ENCODE peak calls at places on chromosomes 16 and 17, in four cellular contexts. S, K, O and R are unnamed samples.
A peak's percentile ranks its signal among the peaks of the same experiment; 100 is the strongest.

GRCh38 chr16:58685084-58685449 is 497 bp upstream of the SLC38A7 start:
- DNase-seq in K (no peak), O (no peak), S (no peak), R (no peak)

GRCh38 chr17:78787444-78787843 is 5.4 kb upstream of the CYTH1 start:
- DNase-seq in K (no peak), O (no peak), S (no peak), R (no peak)

GRCh38 chr17:19386974-19387920 is at the start of gene MFAP4:
- DNase-seq in O (peak; percentile 76), S (no peak), K (no peak), R (peak; percentile 92)

GRCh38 chr16:6573577-6573976 is 759.1 kb upstream of the RBFOX1 start:
- DNase-seq in O (no peak), S (no peak), K (no peak), R (peak; percentile 35)

GRCh38 chr16:85350973-85351372 is 238.7 kb upstream of the CIBAR2 start:
- DNase-seq in S (peak; percentile 26), O (peak; percentile 85), K (peak; percentile 91), R (peak; percentile 98)

GRCh38 chr16:30924086-30924714 is 828 bp downstream of the FBXL19 start:
- DNase-seq in S (no peak), O (no peak), K (peak; percentile 57), R (no peak)

GRCh38 chr17:38600906-38601305 is 4.8 kb downstream of the SRCIN1 start:
- DNase-seq in S (no peak), O (no peak), K (no peak), R (peak; percentile 35)

GRCh38 chr17:76840884-76841775 is 27.1 kb upstream of the MGAT5B start:
- DNase-seq in K (no peak), S (no peak), O (peak; percentile 11), R (peak; percentile 70)

GRCh38 chr16:85697441-85697840 is 8.7 kb upstream of the GINS2 start:
- DNase-seq in K (no peak), S (no peak), O (no peak), R (peak; percentile 40)

GRCh38 chr16:83723244-83723643 is 84.5 kb upstream of the HSBP1 start:
- DNase-seq in O (no peak), S (no peak), K (no peak), R (no peak)

GRCh38 chr16:12527077-12527476 is 276.6 kb downstream of the CPPED1 start:
- DNase-seq in O (no peak), S (no peak), K (no peak), R (no peak)

GRCh38 chr17:80957461-80957941 is 34.1 kb upstream of the CHMP6 start:
- DNase-seq in K (peak; percentile 33), O (no peak), S (no peak), R (no peak)

GRCh38 chr16:3027488-3027795 is 3.6 kb downstream of the THOC6 start:
- DNase-seq in S (no peak), K (no peak), O (no peak), R (no peak)

GRCh38 chr16:54145881-54146280 is 140.7 kb downstream of the IRX3 start:
- DNase-seq in O (no peak), S (no peak), K (no peak), R (no peak)

GRCh38 chr17:46811978-46812583 is 6.4 kb downstream of the WNT3 start:
- DNase-seq in K (no peak), O (no peak), S (no peak), R (peak; percentile 22)

GRCh38 chr16:10871157-10871991 is 5.6 kb upstream of the CIITA start:
- DNase-seq in O (peak; percentile 75), S (no peak), K (peak; percentile 83), R (no peak)

GRCh38 chr17:64492481-64493109 is 4.3 kb downstream of the POLG2 start:
- DNase-seq in S (no peak), K (no peak), O (peak; percentile 66), R (peak; percentile 56)

GRCh38 chr17:11135819-11136218 is 105.2 kb upstream of the SHISA6 start:
- DNase-seq in K (no peak), O (no peak), S (no peak), R (no peak)

GRCh38 chr16:14434860-14435259 is 195.2 kb downstream of the PARN start:
- DNase-seq in O (no peak), K (no peak), S (no peak), R (no peak)

GRCh38 chr17:49360796-49361128 is 1.3 kb downstream of the ZNF652 start:
- DNase-seq in O (no peak), K (no peak), S (no peak), R (no peak)

GRCh38 chr16:88019847-88020512 is 68.7 kb downstream of the BANP start:
- DNase-seq in K (no peak), S (no peak), O (no peak), R (no peak)

GRCh38 chr16:55242667-55243066 is 81.3 kb upstream of the IRX6 start:
- DNase-seq in S (no peak), O (no peak), K (no peak), R (no peak)

GRCh38 chr17:38738007-38738662 is 8.0 kb downstream of the CISD3 start:
- DNase-seq in K (no peak), S (no peak), O (no peak), R (no peak)

GRCh38 chr16:27640277-27640600 is 90.3 kb downstream of the KATNIP start:
- DNase-seq in S (no peak), O (no peak), K (no peak), R (no peak)

GRCh38 chr17:38729886-38730525 is at the start of gene CISD3:
- DNase-seq in O (peak; percentile 74), K (peak; percentile 92), S (no peak), R (peak; percentile 75)

GRCh38 chr17:36829676-36830075 is 107.6 kb upstream of the LHX1 start:
- DNase-seq in O (no peak), K (no peak), S (no peak), R (no peak)

GRCh38 chr17:13642188-13642587 is 40.5 kb upstream of the HS3ST3A1 start:
- DNase-seq in S (no peak), K (no peak), O (no peak), R (no peak)

GRCh38 chr16:84839956-84840355 is 20.2 kb downstream of the CRISPLD2 start:
- DNase-seq in S (no peak), O (peak; percentile 71), K (no peak), R (peak; percentile 50)

GRCh38 chr16:68642436-68643064 is 2.6 kb upstream of the CDH3 start:
- DNase-seq in S (no peak), K (peak; percentile 76), O (no peak), R (peak; percentile 53)

GRCh38 chr17:61331178-61331577 is 68.5 kb upstream of the TBX2 start:
- DNase-seq in S (no peak), O (no peak), K (no peak), R (no peak)

GRCh38 chr16:24737391-24737871 is 8.0 kb downstream of the TNRC6A start:
- DNase-seq in O (peak; percentile 59), K (no peak), S (no peak), R (no peak)

GRCh38 chr16:84041421-84041820 is 1.2 kb downstream of the SLC38A8 start:
- DNase-seq in S (no peak), K (peak; percentile 30), O (no peak), R (no peak)

GRCh38 chr17:29241015-29241963 is 5.4 kb upstream of the CRYBA1 start:
- DNase-seq in O (peak; percentile 98), S (no peak), K (no peak), R (peak; percentile 90)

GRCh38 chr17:78237403-78238012 is 6.1 kb downstream of the TMEM235 start:
- DNase-seq in S (no peak), O (no peak), K (no peak), R (no peak)

GRCh38 chr17:1617620-1618174 is 10.9 kb downstream of the SLC43A2 start:
- DNase-seq in O (peak; percentile 83), S (no peak), K (no peak), R (peak; percentile 58)
- TF ChIP-seq CTCF in O (no peak), S (no peak), K (peak; percentile 4), R (no peak)

GRCh38 chr17:6948562-6948961 is 47.3 kb upstream of the ALOX12 start:
- DNase-seq in S (no peak), O (no peak), K (no peak), R (no peak)

GRCh38 chr17:6947745-6948144 is 48.1 kb upstream of the ALOX12 start:
- DNase-seq in S (no peak), O (no peak), K (no peak), R (no peak)

GRCh38 chr17:6948976-6949375 is 46.9 kb upstream of the ALOX12 start:
- DNase-seq in O (no peak), K (no peak), S (no peak), R (no peak)

GRCh38 chr17:6953689-6954088 is 42.2 kb upstream of the ALOX12 start:
- DNase-seq in O (no peak), K (no peak), S (no peak), R (no peak)
- TF ChIP-seq CTCF in O (no peak), K (no peak), S (no peak), R (no peak)

GRCh38 chr17:34389343-34389742 is 26.3 kb upstream of the CCL1 start:
- DNase-seq in O (no peak), K (no peak), S (no peak), R (no peak)
- TF ChIP-seq CTCF in O (no peak), K (no peak), S (no peak), R (no peak)

GRCh38 chr17:8941520-8941919 is 24.0 kb downstream of the PIK3R5 start:
- DNase-seq in S (no peak), O (no peak), K (peak; percentile 65), R (no peak)
- TF ChIP-seq CTCF in S (no peak), O (no peak), K (no peak), R (no peak)

GRCh38 chr16:17585449-17586080 is 114.8 kb upstream of the XYLT1 start:
- DNase-seq in S (no peak), O (no peak), K (no peak), R (no peak)
- TF ChIP-seq CTCF in S (no peak), O (no peak), K (no peak), R (no peak)

GRCh38 chr17:67974598-67975066 is 21.6 kb downstream of the C17orf58 start:
- DNase-seq in K (no peak), S (no peak), O (no peak), R (peak; percentile 33)
- TF ChIP-seq CTCF in K (no peak), S (no peak), O (no peak), R (no peak)